ENCODE peak calls at places on chromosomes 3 and 15, in ten cellular contexts. N is stimulated activated CD4-positive, alpha-beta T cell treated with anti-CD3 and anti-CD28 coated beads, Interleukin-1b, Interleukin-23, amount 100 ng/mL, for 48 hours; G is astrocyte; K is brain microvascular endothelial cell; T is putamen; M is HuH-7; S is NCI-H524 treated with DMSO at 0.1 percent for 48 hours; J is body of pancreas; Y is NCI-H1436; B is NCI-H748 treated with DMSO at 0.1 percent for 48 hours. L is an unnamed sample.

GRCh38 chr3:70261283-70261682 is 51.2 kb downstream of the MDFIC2 start:
- DNase-seq in N (no peak), G (no peak), K (no peak), T (no peak), M (no peak), S (no peak), J (no peak), Y (no peak), B (no peak), L (no peak)

GRCh38 chr3:187746479-187747335 is 1.4 kb upstream of the BCL6 start:
- DNase-seq in N (no peak), G (peak; percentile 37), K (peak; percentile 42), T (peak; percentile 50), M (no peak), S (no peak), J (no peak), Y (no peak), B (no peak), L (no peak)

GRCh38 chr15:68631621-68632051 is 52.8 kb downstream of the CORO2B start:
- DNase-seq in N (no peak), G (no peak), K (no peak), T (no peak), M (no peak), S (peak; percentile 75), J (peak; percentile 22), Y (peak; percentile 64), B (no peak), L (no peak)

GRCh38 chr3:94285874-94286273 is 223.0 kb downstream of the NSUN3 start:
- DNase-seq in N (no peak), G (peak; percentile 6), K (no peak), T (no peak), M (no peak), S (peak; percentile 43), J (no peak), Y (peak; percentile 14), B (no peak), L (no peak)

GRCh38 chr3:50516048-50516871 is 12.8 kb upstream of the CACNA2D2 start:
- DNase-seq in N (no peak), G (no peak), K (no peak), T (no peak), M (peak; percentile 29), S (peak; percentile 72), J (peak; percentile 27), Y (peak; percentile 66), B (no peak), L (peak; percentile 22)

GRCh38 chr15:94298359-94298758 is 67.0 kb downstream of the MCTP2 start:
- DNase-seq in N (no peak), G (no peak), K (no peak), T (no peak), M (no peak), S (no peak), J (no peak), Y (no peak), B (no peak), L (no peak)

GRCh38 chr3:115626711-115627110 is 3.4 kb downstream of the GAP43 start:
- DNase-seq in N (no peak), G (no peak), K (no peak), T (no peak), M (no peak), S (no peak), J (no peak), Y (no peak), B (no peak), L (no peak)

GRCh38 chr15:90991587-90992285 is 2.6 kb downstream of the PRC1 start:
- DNase-seq in N (no peak), G (no peak), K (no peak), T (no peak), M (no peak), S (no peak), J (no peak), Y (no peak), B (no peak), L (no peak)

GRCh38 chr3:51434746-51435323 is 43.8 kb downstream of the RBM15B start:
- DNase-seq in N (peak; percentile 32), G (peak; percentile 16), K (peak; percentile 31), T (peak; percentile 16), M (peak; percentile 56), S (no peak), J (peak; percentile 55), Y (no peak), B (no peak), L (peak; percentile 21)

GRCh38 chr3:138752886-138753285 is 81.8 kb downstream of the PIK3CB start:
- DNase-seq in N (no peak), G (no peak), K (no peak), T (no peak), M (no peak), S (no peak), J (no peak), Y (no peak), B (no peak), L (no peak)

GRCh38 chr3:156657862-156658731 is 16.3 kb upstream of the TIPARP start:
- DNase-seq in N (no peak), G (no peak), K (no peak), T (no peak), M (no peak), S (no peak), J (no peak), Y (no peak), B (no peak), L (no peak)

GRCh38 chr15:51144021-51144532 is 49.4 kb upstream of the TNFAIP8L3 start:
- DNase-seq in N (no peak), G (peak; percentile 92), K (peak; percentile 82), T (no peak), M (no peak), S (no peak), J (no peak), Y (no peak), B (no peak), L (no peak)

GRCh38 chr3:148214695-148215094 is 483.0 kb upstream of the AGTR1 start:
- DNase-seq in N (no peak), G (no peak), K (no peak), T (no peak), M (no peak), S (no peak), J (no peak), Y (no peak), B (no peak), L (no peak)

GRCh38 chr3:183182732-183183610 is 20.4 kb upstream of the LAMP3 start:
- DNase-seq in N (no peak), G (no peak), K (no peak), T (no peak), M (no peak), S (no peak), J (no peak), Y (no peak), B (no peak), L (peak; percentile 13)

GRCh38 chr3:131036200-131036816 is 9.6 kb downstream of the NEK11 start:
- DNase-seq in N (no peak), G (peak; percentile 85), K (peak; percentile 75), T (no peak), M (no peak), S (no peak), J (no peak), Y (no peak), B (no peak), L (no peak)

GRCh38 chr3:184003187-184003967 is 14.3 kb downstream of the ABCC5 start:
- DNase-seq in N (no peak), G (peak; percentile 90), K (peak; percentile 13), T (no peak), M (no peak), S (no peak), J (no peak), Y (no peak), B (no peak), L (no peak)

GRCh38 chr3:134374791-134375541 is 719 bp upstream of the AMOTL2 start:
- DNase-seq in N (no peak), G (no peak), K (no peak), T (no peak), M (peak; percentile 80), S (no peak), J (peak; percentile 64), Y (peak; percentile 32), B (peak; percentile 26), L (no peak)

GRCh38 chr3:185717121-185717520 is 107.7 kb downstream of the IGF2BP2 start:
- DNase-seq in N (no peak), G (peak; percentile 81), K (peak; percentile 47), T (no peak), M (no peak), S (peak; percentile 65), J (no peak), Y (no peak), B (no peak), L (no peak)

GRCh38 chr3:96814581-96815567 is at the start of gene EPHA6:
- DNase-seq in N (no peak), G (no peak), K (no peak), T (peak; percentile 13), M (peak; percentile 68), S (peak; percentile 40), J (peak; percentile 12), Y (no peak), B (no peak), L (no peak)

GRCh38 chr3:159058859-159059258 is 257.0 kb downstream of the MFSD1 start:
- DNase-seq in N (no peak), G (no peak), K (no peak), T (no peak), M (no peak), S (no peak), J (no peak), Y (no peak), B (no peak), L (no peak)

GRCh38 chr3:108728105-108728504 is 29.1 kb downstream of the RETNLB start:
- DNase-seq in N (no peak), G (no peak), K (no peak), T (no peak), M (no peak), S (no peak), J (no peak), Y (no peak), B (no peak), L (no peak)

GRCh38 chr3:70539908-70540307 is 227.5 kb upstream of the MDFIC2 start:
- DNase-seq in N (no peak), G (no peak), K (no peak), T (no peak), M (no peak), S (no peak), J (no peak), Y (no peak), B (no peak), L (no peak)

GRCh38 chr3:185797108-185797881 is 27.5 kb downstream of the IGF2BP2 start:
- DNase-seq in N (no peak), G (no peak), K (no peak), T (no peak), M (no peak), S (no peak), J (no peak), Y (no peak), B (no peak), L (no peak)

GRCh38 chr15:67242665-67243064 is 11.8 kb downstream of the AAGAB start:
- DNase-seq in N (no peak), G (no peak), K (no peak), T (no peak), M (no peak), S (no peak), J (no peak), Y (no peak), B (no peak), L (no peak)

GRCh38 chr15:63465104-63465503 is 39.3 kb upstream of the USP3 start:
- DNase-seq in N (no peak), G (peak; percentile 71), K (no peak), T (no peak), M (no peak), S (no peak), J (no peak), Y (no peak), B (no peak), L (no peak)

GRCh38 chr3:58383904-58384303 is 49.7 kb downstream of the PDHB start:
- DNase-seq in N (no peak), G (peak; percentile 100), K (peak; percentile 96), T (no peak), M (no peak), S (no peak), J (peak; percentile 43), Y (no peak), B (no peak), L (peak; percentile 28)

L was measured in gastrocnemius medialis.